ENCODE peak calls at places on chromosomes 3 and 15, in ten cellular contexts. X is ovary; O is stimulated activated naive CD8-positive, alpha-beta T cell treated with anti-CD3 and anti-CD28 coated beads, Interleukin-15, amount 100 ng/mL, for 72 hours; L is transverse colon; Q is H54; K is neural progenitor cell; M is activated CD8-positive, alpha-beta memory T cell treated with anti-CD3 and anti-CD28 coated beads for 24 hours; S is tibial artery; R is stimulated activated effector memory CD8-positive, alpha-beta T cell treated with anti-CD3 and anti-CD28 coated beads, Interleukin-12 subunit alpha, Interleukin-12 subunit beta, amount 100 ng/mL, for 72 hours; Y is ELR. V is an unnamed sample.

GRCh38 chr15:89034305-89034704 is 54.0 kb upstream of the ABHD2 start:
- DNase-seq in X (no peak), O (no peak), L (no peak), Q (no peak), K (no peak), M (no peak), S (no peak), R (no peak), Y (peak), V (no peak)

GRCh38 chr3:111252795-111253194 is 181.2 kb downstream of the NECTIN3 start:
- DNase-seq in X (no peak), O (no peak), L (no peak), Q (peak), K (no peak), M (no peak), S (no peak), R (no peak), Y (peak), V (no peak)

GRCh38 chr3:194768586-194768985 is 82.9 kb downstream of the FAM43A start:
- DNase-seq in X (peak), O (no peak), L (no peak), Q (no peak), K (no peak), M (no peak), S (no peak), R (no peak), Y (no peak), V (no peak)

GRCh38 chr15:48604567-48604966 is 40.9 kb downstream of the FBN1 start:
- DNase-seq in X (no peak), O (no peak), L (no peak), Q (no peak), K (no peak), M (no peak), S (no peak), R (no peak), Y (no peak), V (no peak)

GRCh38 chr15:95664435-95664834 is 666.1 kb upstream of the NR2F2 start:
- DNase-seq in X (peak), O (no peak), L (no peak), Q (no peak), K (no peak), M (no peak), S (no peak), R (no peak), Y (no peak), V (no peak)

GRCh38 chr3:104750581-104750980 is 616.1 kb upstream of the ALCAM start:
- DNase-seq in X (no peak), O (no peak), L (no peak), Q (no peak), K (no peak), M (no peak), S (no peak), R (no peak), Y (no peak), V (no peak)

GRCh38 chr3:48306860-48307530 is 26.5 kb downstream of the SPINK8 start:
- DNase-seq in X (no peak), O (no peak), L (no peak), Q (no peak), K (no peak), M (no peak), S (no peak), R (peak), Y (no peak), V (no peak)

GRCh38 chr3:120013481-120013880 is 80.8 kb downstream of the GSK3B start:
- DNase-seq in X (no peak), O (no peak), L (no peak), Q (no peak), K (no peak), M (no peak), S (no peak), R (no peak), Y (no peak), V (no peak)

GRCh38 chr3:131361464-131362421 is 19.8 kb upstream of the NUDT16 start:
- DNase-seq in X (peak), O (no peak), L (peak), Q (no peak), K (peak), M (no peak), S (peak), R (no peak), Y (no peak), V (no peak)

GRCh38 chr3:45595364-45596154 is 1.0 kb downstream of the LIMD1 start:
- DNase-seq in X (peak), O (no peak), L (peak), Q (no peak), K (no peak), M (no peak), S (no peak), R (no peak), Y (peak), V (no peak)

GRCh38 chr15:66911131-66911700 is 154.2 kb upstream of the SMAD3 start:
- DNase-seq in X (no peak), O (no peak), L (no peak), Q (no peak), K (no peak), M (no peak), S (no peak), R (no peak), Y (no peak), V (no peak)

GRCh38 chr15:66588971-66589370 is 23.2 kb upstream of the LCTL start:
- DNase-seq in X (no peak), O (no peak), L (no peak), Q (no peak), K (no peak), M (no peak), S (no peak), R (no peak), Y (no peak), V (no peak)